ENCODE peak calls at places on chromosomes 7 and 10, in five cellular contexts. One of them, this sample, is unnamed.

GRCh38 chr7:22207724-22208225 is 149.2 kb downstream of the RAPGEF5 start:
- DNase-seq in SJCRH30: no peak
- DNase-seq in tibial nerve: no peak
- DNase-seq in OCI-LY7: no peak
- DNase-seq in naive thymus-derived CD4-positive, alpha-beta T cell: no peak
- DNase-seq in this sample: no peak

GRCh38 chr10:71750124-71750841 is 23.0 kb downstream of the VSIR start:
- DNase-seq in SJCRH30: no peak
- DNase-seq in tibial nerve: no peak
- DNase-seq in OCI-LY7: no peak
- DNase-seq in naive thymus-derived CD4-positive, alpha-beta T cell: no peak
- DNase-seq in this sample: no peak

GRCh38 chr7:34064511-34065158 is 159.3 kb downstream of the BMPER start:
- DNase-seq in SJCRH30: no peak
- DNase-seq in tibial nerve: peak; percentile 17
- DNase-seq in OCI-LY7: no peak
- DNase-seq in naive thymus-derived CD4-positive, alpha-beta T cell: no peak
- DNase-seq in this sample: no peak

GRCh38 chr10:104336829-104337526 is 1.3 kb downstream of the ITPRIP start:
- DNase-seq in SJCRH30: no peak
- DNase-seq in tibial nerve: no peak
- DNase-seq in OCI-LY7: no peak
- DNase-seq in naive thymus-derived CD4-positive, alpha-beta T cell: no peak
- DNase-seq in this sample: no peak

GRCh38 chr10:5563991-5564536 is 39.3 kb downstream of the CALML3 start:
- DNase-seq in SJCRH30: no peak
- DNase-seq in tibial nerve: no peak
- DNase-seq in OCI-LY7: no peak
- DNase-seq in naive thymus-derived CD4-positive, alpha-beta T cell: peak; percentile 66
- DNase-seq in this sample: no peak

GRCh38 chr7:8285155-8285554 is 23.2 kb upstream of the ICA1 start:
- DNase-seq in SJCRH30: no peak
- DNase-seq in tibial nerve: no peak
- DNase-seq in OCI-LY7: no peak
- DNase-seq in naive thymus-derived CD4-positive, alpha-beta T cell: no peak
- DNase-seq in this sample: no peak

GRCh38 chr7:2465928-2466327 is 10.3 kb downstream of the GRIFIN start:
- DNase-seq in SJCRH30: no peak
- DNase-seq in tibial nerve: no peak
- DNase-seq in OCI-LY7: no peak
- DNase-seq in naive thymus-derived CD4-positive, alpha-beta T cell: no peak
- DNase-seq in this sample: no peak

GRCh38 chr7:116034411-116034810 is 3.8 kb upstream of the TFEC start:
- DNase-seq in SJCRH30: no peak
- DNase-seq in tibial nerve: no peak
- DNase-seq in OCI-LY7: no peak
- DNase-seq in naive thymus-derived CD4-positive, alpha-beta T cell: no peak
- DNase-seq in this sample: no peak

DNA sequence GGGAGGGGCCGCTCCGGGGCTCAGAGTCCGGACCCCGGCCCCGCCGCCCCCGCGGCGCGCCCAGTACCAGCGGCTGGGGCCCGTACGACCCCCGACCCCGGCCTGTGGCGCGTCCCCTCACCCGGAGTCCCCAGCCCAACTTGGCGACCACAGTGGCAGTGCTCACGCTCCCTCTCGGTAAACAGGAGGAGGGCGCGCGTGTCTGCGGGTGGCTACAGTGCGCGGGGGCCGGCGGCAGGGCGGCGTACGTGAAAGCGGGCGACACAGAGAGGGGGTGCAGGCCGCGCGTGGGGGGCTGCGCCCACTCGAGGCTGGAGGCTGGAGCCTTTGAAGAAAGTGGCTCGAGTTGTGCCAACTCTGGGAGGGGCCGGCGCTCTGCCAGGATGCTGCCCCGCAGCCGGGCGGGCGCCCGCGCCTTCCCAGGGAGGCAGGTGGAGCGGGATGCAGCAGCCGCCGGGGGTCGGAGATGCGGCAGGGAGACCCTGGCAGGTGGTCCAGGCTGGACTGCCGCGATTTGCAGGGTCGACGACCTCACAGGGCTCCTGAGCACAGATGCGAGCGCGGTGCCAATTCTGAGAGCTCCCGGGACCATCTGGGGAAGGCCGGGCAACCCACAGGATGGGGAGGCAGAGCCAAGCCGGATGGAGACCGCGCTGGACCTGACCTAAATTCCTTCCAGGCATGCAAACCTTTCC is 655 bp downstream of the PTPRE start:
- DNase-seq in SJCRH30: no peak
- DNase-seq in tibial nerve: no peak
- DNase-seq in OCI-LY7: no peak
- DNase-seq in naive thymus-derived CD4-positive, alpha-beta T cell: peak; percentile 1
- DNase-seq in this sample: peak; percentile 78
- H3K27ac ChIP-seq in SJCRH30: no peak overlapping the region
- H3K27ac ChIP-seq in tibial nerve: peak overlapping the region; percentile 55
- H3K27ac ChIP-seq in OCI-LY7: no peak overlapping the region
- H3K27ac ChIP-seq in naive thymus-derived CD4-positive, alpha-beta T cell: no peak overlapping the region
- H3K27ac ChIP-seq in this sample: peak overlapping the region; percentile 70

GRCh38 chr10:117461766-117462423 is 80.7 kb upstream of the EMX2 start:
- DNase-seq in SJCRH30: no peak
- DNase-seq in tibial nerve: peak; percentile 31
- DNase-seq in OCI-LY7: no peak
- DNase-seq in naive thymus-derived CD4-positive, alpha-beta T cell: no peak
- DNase-seq in this sample: no peak

GRCh38 chr10:117460846-117461765 is 81.4 kb upstream of the EMX2 start:
- DNase-seq in SJCRH30: no peak
- DNase-seq in tibial nerve: no peak
- DNase-seq in OCI-LY7: no peak
- DNase-seq in naive thymus-derived CD4-positive, alpha-beta T cell: no peak
- DNase-seq in this sample: no peak

GRCh38 chr10:117463545-117463920 is 79.0 kb upstream of the EMX2 start:
- DNase-seq in SJCRH30: no peak
- DNase-seq in tibial nerve: no peak
- DNase-seq in OCI-LY7: no peak
- DNase-seq in naive thymus-derived CD4-positive, alpha-beta T cell: no peak
- DNase-seq in this sample: no peak

GRCh38 chr10:117462816-117463544 is 79.6 kb upstream of the EMX2 start:
- DNase-seq in SJCRH30: no peak
- DNase-seq in tibial nerve: no peak
- DNase-seq in OCI-LY7: no peak
- DNase-seq in naive thymus-derived CD4-positive, alpha-beta T cell: no peak
- DNase-seq in this sample: no peak

GRCh38 chr10:117462424-117462792 is 80.1 kb upstream of the EMX2 start:
- DNase-seq in SJCRH30: no peak
- DNase-seq in tibial nerve: no peak
- DNase-seq in OCI-LY7: no peak
- DNase-seq in naive thymus-derived CD4-positive, alpha-beta T cell: no peak
- DNase-seq in this sample: no peak
- H3K27ac ChIP-seq in SJCRH30: no peak overlapping the region
- H3K27ac ChIP-seq in tibial nerve: no peak overlapping the region
- H3K27ac ChIP-seq in OCI-LY7: no peak overlapping the region
- H3K27ac ChIP-seq in naive thymus-derived CD4-positive, alpha-beta T cell: no peak overlapping the region
- H3K27ac ChIP-seq in this sample: no peak overlapping the region

DNA sequence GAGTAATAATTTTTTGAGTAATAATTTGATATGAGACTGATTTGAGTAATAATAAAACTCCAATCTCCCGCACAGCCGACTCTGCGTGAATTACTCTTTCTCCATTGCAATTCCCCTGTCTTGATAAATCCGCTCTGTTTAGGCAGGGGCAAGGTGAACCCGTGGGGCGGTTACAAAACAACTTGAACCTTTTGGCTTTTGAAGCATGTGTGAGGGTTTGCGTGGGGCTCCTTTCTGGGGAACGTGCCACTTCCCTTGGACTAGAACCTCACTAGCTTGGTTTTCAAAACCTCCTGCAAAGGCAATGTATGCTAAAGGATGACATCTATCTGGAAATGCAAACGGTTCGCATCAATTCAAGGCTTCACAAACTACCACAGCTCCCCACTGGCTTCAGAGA is 1.5 kb downstream of the CRPPA start:
- DNase-seq in SJCRH30: no peak
- DNase-seq in tibial nerve: no peak
- DNase-seq in OCI-LY7: no peak
- DNase-seq in naive thymus-derived CD4-positive, alpha-beta T cell: no peak
- DNase-seq in this sample: no peak
- H3K27ac ChIP-seq in SJCRH30: peak overlapping the region; percentile 94
- H3K27ac ChIP-seq in tibial nerve: peak overlapping the region; percentile 96
- H3K27ac ChIP-seq in OCI-LY7: no peak overlapping the region
- H3K27ac ChIP-seq in naive thymus-derived CD4-positive, alpha-beta T cell: peak overlapping the region; percentile 78
- H3K27ac ChIP-seq in this sample: peak overlapping the region; percentile 97

DNA sequence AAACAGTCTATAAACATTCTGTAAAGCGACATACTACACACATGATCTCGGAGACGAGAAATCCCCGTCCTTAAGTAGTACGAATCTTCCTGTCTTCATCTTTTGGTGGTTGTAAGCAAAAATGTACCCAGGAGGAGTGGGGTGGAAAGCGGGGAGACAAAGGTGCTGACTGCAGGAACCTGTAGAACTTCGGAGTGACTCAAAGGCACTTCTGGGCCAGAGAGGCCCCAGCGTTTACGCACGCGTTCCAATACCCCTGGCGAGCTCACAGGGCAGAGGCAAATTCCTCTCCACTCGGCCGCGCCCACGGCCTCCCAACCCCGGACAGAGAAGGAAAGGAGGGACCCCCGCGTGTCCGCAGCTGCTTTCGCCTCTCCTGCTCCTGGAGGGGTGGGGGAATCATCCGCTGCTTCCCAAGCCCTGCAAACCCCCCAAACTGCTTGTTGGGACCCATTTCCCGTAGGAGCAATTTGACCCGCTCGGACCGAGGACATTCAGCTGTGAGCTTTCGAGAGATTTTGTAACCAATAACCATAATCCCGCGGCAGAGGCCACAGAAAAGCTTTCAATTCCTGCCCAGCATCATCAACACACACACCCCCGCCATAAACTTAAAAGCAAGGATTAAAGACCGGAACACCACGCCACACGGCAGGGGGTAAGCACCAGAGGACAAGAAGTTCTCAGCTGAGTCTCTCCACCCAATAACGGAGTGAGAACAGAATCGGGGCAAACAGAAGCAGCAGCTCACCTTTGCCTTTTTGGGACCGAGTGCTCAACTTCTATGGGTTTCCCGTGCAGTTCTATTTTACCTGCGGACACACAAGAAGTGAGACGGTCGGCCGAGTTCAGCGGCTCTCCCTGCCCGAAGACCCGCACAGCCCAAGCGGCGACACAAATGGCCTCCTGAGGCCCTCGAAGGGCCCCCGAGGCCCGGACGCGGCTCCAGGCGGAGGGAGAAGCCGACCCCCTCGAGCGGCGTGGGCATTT is 2.3 kb downstream of the IGF2BP3 start:
- DNase-seq in SJCRH30: peak; percentile 41
- DNase-seq in tibial nerve: no peak
- DNase-seq in OCI-LY7: peak; percentile 70
- DNase-seq in naive thymus-derived CD4-positive, alpha-beta T cell: peak; percentile 27
- DNase-seq in this sample: no peak
- H3K27ac ChIP-seq in SJCRH30: peak overlapping the region; percentile 78
- H3K27ac ChIP-seq in tibial nerve: no peak overlapping the region
- H3K27ac ChIP-seq in OCI-LY7: peak overlapping the region; percentile 90
- H3K27ac ChIP-seq in naive thymus-derived CD4-positive, alpha-beta T cell: no peak overlapping the region
- H3K27ac ChIP-seq in this sample: no peak overlapping the region

GRCh38 chr7:107078517-107078966 is 34.0 kb downstream of the PRKAR2B start:
- DNase-seq in SJCRH30: no peak
- DNase-seq in tibial nerve: no peak
- DNase-seq in OCI-LY7: no peak
- DNase-seq in naive thymus-derived CD4-positive, alpha-beta T cell: no peak
- DNase-seq in this sample: no peak
- H3K27ac ChIP-seq in SJCRH30: no peak overlapping the region
- H3K27ac ChIP-seq in tibial nerve: no peak overlapping the region
- H3K27ac ChIP-seq in OCI-LY7: no peak overlapping the region
- H3K27ac ChIP-seq in naive thymus-derived CD4-positive, alpha-beta T cell: no peak overlapping the region
- H3K27ac ChIP-seq in this sample: no peak overlapping the region

DNA sequence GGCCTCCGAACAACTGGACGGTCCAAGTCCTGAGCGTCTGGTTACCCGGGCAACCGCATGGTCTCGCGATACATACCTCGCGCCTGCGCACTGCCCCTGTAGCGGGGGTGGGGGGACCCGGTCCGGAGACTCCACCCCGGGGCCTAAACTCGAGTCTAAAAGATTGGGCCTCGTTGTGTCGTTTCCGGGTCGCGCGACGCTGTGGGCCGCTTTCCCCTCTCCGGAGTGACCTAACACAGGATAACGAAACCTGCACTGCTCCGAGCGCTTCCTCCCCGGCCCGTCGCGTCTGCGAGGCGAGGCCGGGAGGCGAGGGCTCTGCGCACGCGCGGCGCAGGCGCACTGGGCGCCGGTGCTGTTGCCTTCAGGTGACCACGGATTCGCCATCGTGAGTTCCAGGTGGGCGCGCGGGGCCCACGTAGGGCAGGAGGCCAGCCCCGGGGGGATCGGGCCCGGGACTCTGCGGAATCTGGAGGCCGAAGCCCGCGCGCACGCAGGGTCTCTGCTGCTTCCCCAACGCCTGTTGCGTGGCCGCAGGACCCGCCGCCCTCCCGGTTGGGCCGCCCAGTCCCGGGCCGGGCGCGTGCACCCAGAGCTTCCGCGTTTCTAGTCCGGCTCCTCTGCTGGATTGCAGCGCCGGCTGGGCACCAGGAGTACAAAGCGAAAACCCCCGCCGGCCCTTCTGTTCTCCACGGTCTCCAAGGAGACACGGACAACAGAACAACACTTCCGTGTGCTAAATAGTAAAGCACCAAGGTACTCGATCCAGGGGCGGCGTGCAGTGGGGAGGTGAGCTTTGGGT is at the start of gene RPP38:
- DNase-seq in SJCRH30: peak; percentile 94
- DNase-seq in tibial nerve: peak; percentile 96
- DNase-seq in OCI-LY7: peak; percentile 95
- DNase-seq in naive thymus-derived CD4-positive, alpha-beta T cell: peak; percentile 95
- DNase-seq in this sample: peak; percentile 98
- H3K27ac ChIP-seq in SJCRH30: peak within 1 kb of the TSS; percentile 91
- H3K27ac ChIP-seq in tibial nerve: peak within 1 kb of the TSS; percentile 81
- H3K27ac ChIP-seq in OCI-LY7: peak within 1 kb of the TSS; percentile 89
- H3K27ac ChIP-seq in naive thymus-derived CD4-positive, alpha-beta T cell: peak within 1 kb of the TSS; percentile 94
- H3K27ac ChIP-seq in this sample: peak within 1 kb of the TSS; percentile 98

DNA sequence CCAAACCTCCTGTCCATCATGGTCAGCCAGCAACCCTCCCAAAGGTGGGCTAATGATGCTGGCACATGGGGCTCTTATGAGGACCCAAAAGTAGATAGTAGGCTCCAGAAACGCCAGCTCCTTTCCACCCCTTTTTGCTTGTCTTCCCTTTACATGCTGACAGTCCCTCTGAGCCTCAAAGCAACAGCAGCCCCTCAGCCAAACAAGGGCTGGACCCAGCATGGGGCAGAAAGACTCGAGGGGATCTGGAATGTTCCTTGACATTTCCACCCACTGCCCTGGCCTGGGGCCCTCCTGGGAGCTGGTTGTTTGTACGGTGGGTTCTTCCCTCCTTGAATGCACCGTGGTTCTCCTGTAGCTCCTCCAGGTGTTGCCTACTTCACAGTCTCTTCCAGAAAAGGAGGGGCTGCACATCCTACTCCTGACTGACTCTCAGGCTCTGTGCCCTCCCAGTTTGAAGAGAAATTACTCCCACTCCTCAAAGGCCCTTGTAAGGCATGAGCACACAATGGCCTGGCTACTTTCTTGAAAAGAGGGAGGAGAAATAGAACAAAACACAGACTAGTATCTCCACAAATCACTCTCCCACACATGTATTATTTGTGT is 21.5 kb upstream of the NUDCD3 start:
- DNase-seq in SJCRH30: no peak
- DNase-seq in tibial nerve: no peak
- DNase-seq in OCI-LY7: no peak
- DNase-seq in naive thymus-derived CD4-positive, alpha-beta T cell: no peak
- DNase-seq in this sample: no peak
- H3K27ac ChIP-seq in SJCRH30: no peak overlapping the region
- H3K27ac ChIP-seq in tibial nerve: no peak overlapping the region
- H3K27ac ChIP-seq in OCI-LY7: no peak overlapping the region
- H3K27ac ChIP-seq in naive thymus-derived CD4-positive, alpha-beta T cell: no peak overlapping the region
- H3K27ac ChIP-seq in this sample: no peak overlapping the region

This sample was measured in substantia nigra.